ENCODE peak calls at places on chromosomes 7 and 10, in six cellular contexts. O is RPMI7951; N is cardiac fibroblast; E is SW 1271; P is stimulated activated CD4-positive, alpha-beta T cell treated with anti-CD3 and anti-CD28 coated beads, Interleukin-1b, Interleukin-23, amount 100 ng/mL, for 24 hours; R is IMR-90. K is an unnamed sample.

GRCh38 chr10:105063796-105064195 is 422.7 kb downstream of the SORCS3 start:
- DNase-seq in N (peak), E (peak), P (no peak), O (peak), R (no peak), K (no peak)

GRCh38 chr10:28842321-28842720 is 165.0 kb downstream of the BAMBI start:
- DNase-seq in N (peak), R (peak), E (no peak), O (peak), P (no peak), K (peak)

GRCh38 chr7:100582650-100583049 is 3.3 kb downstream of the LRCH4 start:
- DNase-seq in E (no peak), N (no peak), O (no peak), P (no peak), R (no peak), K (no peak)

GRCh38 chr10:11934262-11934661 is 108.3 kb downstream of the UPF2 start:
- DNase-seq in N (no peak), O (no peak), R (no peak), E (no peak), P (no peak), K (no peak)

GRCh38 chr7:105782391-105783063 is 93.9 kb downstream of the ATXN7L1 start:
- DNase-seq in N (peak), O (peak), P (peak), E (peak), R (peak), K (peak)

GRCh38 chr7:3089493-3089892 is 45.8 kb upstream of the CARD11 start:
- DNase-seq in O (peak), R (peak), N (peak), E (peak), P (no peak), K (peak)

GRCh38 chr10:786666-787512 is 97.4 kb upstream of the DIP2C start:
- DNase-seq in R (no peak), O (no peak), P (no peak), N (no peak), E (no peak), K (no peak)

GRCh38 chr10:43712821-43713584 is 64.3 kb upstream of the ZNF32 start:
- DNase-seq in R (no peak), P (no peak), O (no peak), N (no peak), E (no peak), K (no peak)

GRCh38 chr10:95404460-95404858 is 113.7 kb upstream of the PDLIM1 start:
- DNase-seq in R (no peak), E (no peak), O (no peak), P (no peak), N (no peak), K (no peak)

GRCh38 chr7:151251926-151252835 is 3.7 kb upstream of the SMARCD3 start:
- DNase-seq in R (peak), E (no peak), O (peak), P (no peak), N (peak), K (peak)

GRCh38 chr10:126350216-126350992 is 37.9 kb downstream of the ADAM12 start:
- DNase-seq in O (peak), P (no peak), N (peak), R (peak), E (peak), K (peak)

K was measured in M059J.